ENCODE peak calls at places on chromosome 21, in eight cellular contexts. W, Y, T, G, J, U, F and M are unnamed samples.
A peak's percentile ranks its signal among the peaks of the same experiment; 100 is the strongest.

GRCh38 chr21:16775056-16775455 is 737.8 kb upstream of the CXADR start:
- DNase-seq in Y (no peak), J (no peak), F (no peak), T (no peak), G (no peak), W (no peak), U (no peak), M (no peak)

GRCh38 chr21:27562303-27562702 is 595.4 kb upstream of the ADAMTS5 start:
- DNase-seq in G (no peak), J (no peak), Y (no peak), T (no peak), F (no peak), U (no peak), W (no peak), M (no peak)

GRCh38 chr21:46518983-46519583 is 60.4 kb downstream of the DIP2A start:
- DNase-seq in G (no peak), J (no peak), F (peak; percentile 27), U (no peak), T (no peak), Y (no peak), W (no peak), M (no peak)

GRCh38 chr21:44903689-44904088 is 17.0 kb downstream of the ITGB2 start:
- DNase-seq in U (no peak), J (no peak), W (no peak), Y (no peak), F (no peak), T (no peak), G (no peak), M (no peak)

GRCh38 chr21:27108228-27108627 is 141.3 kb upstream of the ADAMTS5 start:
- DNase-seq in U (no peak), Y (no peak), F (peak; percentile 3), T (peak; percentile 58), J (no peak), W (no peak), G (no peak), M (no peak)

GRCh38 chr21:17900281-17900989 is 81.3 kb upstream of the C21orf91 start:
- DNase-seq in Y (no peak), T (no peak), J (no peak), W (no peak), F (no peak), U (no peak), G (peak; percentile 19), M (no peak)

GRCh38 chr21:32806810-32807386 is 35.3 kb upstream of the PAXBP1 start:
- DNase-seq in U (no peak), G (no peak), T (peak; percentile 29), J (no peak), Y (no peak), F (peak; percentile 40), W (no peak), M (no peak)

GRCh38 chr21:46633561-46633960 is 1.9 kb upstream of the PRMT2 start:
- DNase-seq in W (no peak), F (no peak), U (no peak), T (no peak), J (no peak), Y (no peak), G (no peak), M (no peak)

GRCh38 chr21:33238565-33239255 is 9.0 kb downstream of the IFNAR2 start:
- DNase-seq in G (no peak), Y (peak; percentile 89), J (no peak), U (peak; percentile 75), T (no peak), W (no peak), F (no peak), M (peak; percentile 70)

GRCh38 chr21:44628707-44629391 is 2.0 kb downstream of the KRTAP10-9 start:
- DNase-seq in W (no peak), T (no peak), G (no peak), Y (no peak), F (no peak), J (no peak), U (no peak), M (no peak)

GRCh38 chr21:15638856-15639549 is 90.8 kb upstream of the USP25 start:
- DNase-seq in G (no peak), W (peak; percentile 12), Y (no peak), F (no peak), T (peak; percentile 58), U (no peak), J (no peak), M (no peak)

GRCh38 chr21:18620421-18620820 is 216.8 kb upstream of the TMPRSS15 start:
- DNase-seq in W (no peak), U (no peak), Y (no peak), G (no peak), T (no peak), J (no peak), F (no peak), M (no peak)

GRCh38 chr21:45919593-45919992 is 62.0 kb upstream of the COL6A1 start:
- DNase-seq in T (no peak), G (no peak), J (no peak), F (no peak), Y (no peak), U (no peak), W (no peak), M (no peak)

GRCh38 chr21:42829417-42829816 is 49.9 kb downstream of the WDR4 start:
- DNase-seq in W (no peak), F (no peak), G (no peak), T (no peak), J (no peak), Y (no peak), U (no peak), M (no peak)

GRCh38 chr21:29208666-29209059 is 78.2 kb downstream of the MAP3K7CL start:
- DNase-seq in W (no peak), F (peak; percentile 93), G (no peak), Y (no peak), U (no peak), J (no peak), T (no peak), M (no peak)

GRCh38 chr21:45910155-45910547 is 71.4 kb upstream of the COL6A1 start:
- DNase-seq in J (no peak), Y (no peak), T (no peak), U (no peak), G (no peak), W (no peak), F (no peak), M (no peak)

GRCh38 chr21:44275041-44275440 is 10.6 kb upstream of the AIRE start:
- DNase-seq in Y (no peak), W (no peak), G (no peak), T (no peak), U (no peak), J (no peak), F (no peak), M (no peak)

GRCh38 chr21:46156378-46156645 is 933 bp upstream of the FTCD start:
- DNase-seq in W (no peak), F (no peak), U (no peak), G (no peak), Y (no peak), T (no peak), J (no peak), M (no peak)

GRCh38 chr21:31111093-31111492 is 72.8 kb upstream of the KRTAP19-8 start:
- DNase-seq in J (no peak), F (no peak), W (no peak), U (no peak), G (no peak), T (no peak), Y (no peak), M (no peak)

GRCh38 chr21:31107871-31108270 is 69.6 kb upstream of the KRTAP19-8 start:
- DNase-seq in G (no peak), W (no peak), U (no peak), J (no peak), F (no peak), Y (no peak), T (no peak), M (no peak)

GRCh38 chr21:31107151-31107785 is 69.0 kb upstream of the KRTAP19-8 start:
- DNase-seq in W (no peak), T (no peak), G (no peak), Y (no peak), U (no peak), F (peak; percentile 25), J (no peak), M (no peak)

GRCh38 chr21:31110430-31110829 is 72.2 kb upstream of the KRTAP19-8 start:
- DNase-seq in F (no peak), T (no peak), U (no peak), Y (no peak), G (no peak), W (no peak), J (no peak), M (no peak)

GRCh38 chr21:31108969-31109368 is 70.7 kb upstream of the KRTAP19-8 start:
- DNase-seq in J (no peak), U (peak; percentile 44), Y (peak; percentile 30), T (no peak), F (peak; percentile 20), W (no peak), G (no peak), M (no peak)
- TF ChIP-seq CTCF in J (peak; percentile 27), U (no peak), Y (no peak), T (no peak), F (peak; percentile 41), W (no peak), G (peak; percentile 36), M (peak; percentile 34)

DNA sequence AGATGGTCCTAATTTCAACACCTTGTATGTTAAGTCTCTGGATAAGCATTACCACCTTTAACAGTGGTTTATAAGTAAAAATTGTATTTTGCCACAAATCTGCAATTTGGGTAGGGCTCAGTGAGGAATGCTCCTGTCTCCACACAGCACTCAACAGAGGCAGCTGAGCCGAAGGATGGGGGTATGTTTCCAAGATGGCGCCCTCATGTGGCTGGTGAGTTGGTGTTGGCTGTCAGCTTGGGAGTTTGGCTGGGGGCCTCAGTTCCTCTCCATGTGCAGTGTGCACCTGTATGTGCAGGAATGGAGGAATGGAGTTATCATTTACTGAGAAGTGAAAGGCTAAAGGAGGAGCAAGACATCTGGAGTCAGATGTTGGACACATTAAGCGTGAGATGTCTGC is 136.8 kb downstream of the GABPA start:
- DNase-seq in T (no peak), U (no peak), Y (peak; percentile 9), J (no peak), F (no peak), W (no peak), G (peak; percentile 33), M (no peak)
- TF ChIP-seq CTCF in T (peak; percentile 15), U (peak; percentile 1), Y (peak; percentile 19), J (peak; percentile 24), F (peak; percentile 6), W (no peak), G (peak; percentile 55), M (no peak)

GRCh38 chr21:35438643-35439404 is 389.7 kb upstream of the RUNX1 start:
- DNase-seq in Y (peak; percentile 50), W (peak; percentile 17), F (peak; percentile 11), T (peak; percentile 55), J (no peak), G (no peak), U (peak; percentile 29), M (peak; percentile 31)

GRCh38 chr21:35437941-35438340 is 388.8 kb upstream of the RUNX1 start:
- DNase-seq in U (no peak), J (no peak), W (no peak), F (no peak), T (no peak), Y (no peak), G (no peak), M (no peak)

GRCh38 chr21:35441868-35442582 is 392.9 kb upstream of the RUNX1 start:
- DNase-seq in T (no peak), J (no peak), F (no peak), W (no peak), G (no peak), Y (no peak), U (no peak), M (no peak)

GRCh38 chr21:35436899-35437298 is 387.8 kb upstream of the RUNX1 start:
- DNase-seq in T (no peak), U (no peak), G (no peak), J (no peak), W (no peak), F (no peak), Y (no peak), M (no peak)
- TF ChIP-seq CTCF in T (no peak), U (no peak), G (no peak), J (peak; percentile 32), W (no peak), F (no peak), Y (no peak), M (no peak)

GRCh38 chr21:35909456-35910178 is 150.7 kb downstream of the SETD4 start:
- DNase-seq in W (no peak), F (peak; percentile 21), T (no peak), J (no peak), Y (no peak), U (no peak), G (no peak), M (no peak)
- TF ChIP-seq CTCF in W (no peak), F (no peak), T (no peak), J (no peak), Y (no peak), U (no peak), G (no peak), M (no peak)